ENCODE peak calls at places on chromosomes 4 and X, in four cellular contexts. O, T, N and X are unnamed samples.

GRCh38 chr4:142817442-142817841 is 28.7 kb downstream of the INPP4B start:
- DNase-seq in O (no peak), T (no peak), N (peak; percentile 70), X (no peak)

GRCh38 chr4:158817562-158818370 is 48.9 kb downstream of the FNIP2 start:
- DNase-seq in O (no peak), T (no peak), N (no peak), X (no peak)

GRCh38 chr4:88693792-88694191 is 3.8 kb downstream of the NAP1L5 start:
- DNase-seq in O (no peak), T (no peak), N (no peak), X (no peak)

GRCh38 chrX:9312922-9313867 is 151.7 kb upstream of the TBL1X start:
- DNase-seq in O (peak; percentile 75), T (peak; percentile 78), N (peak; percentile 43), X (no peak)

GRCh38 chr4:3648195-3648594 is 116.0 kb upstream of the LRPAP1 start:
- DNase-seq in O (no peak), T (no peak), N (no peak), X (no peak)

GRCh38 chrX:130171446-130172126 is at the start of gene RAB33A:
- DNase-seq in O (peak; percentile 64), T (peak; percentile 52), N (no peak), X (no peak)

GRCh38 chrX:150332023-150332422 is 31.1 kb upstream of the MAMLD1 start:
- DNase-seq in O (no peak), T (no peak), N (no peak), X (no peak)

GRCh38 chrX:15334561-15334960 is 762 bp downstream of the PIGA start:
- DNase-seq in O (no peak), T (no peak), N (no peak), X (no peak)

GRCh38 chr4:159946983-159947645 is 844.2 kb downstream of the RAPGEF2 start:
- DNase-seq in O (no peak), T (no peak), N (no peak), X (no peak)

GRCh38 chr4:113411496-113411938 is 350.0 kb downstream of the CAMK2D start:
- DNase-seq in O (no peak), T (no peak), N (no peak), X (no peak)

GRCh38 chrX:153560466-153560865 is 38.5 kb downstream of the CCNQ start:
- DNase-seq in O (no peak), T (no peak), N (no peak), X (no peak)

GRCh38 chr4:112521123-112522116 is 5.4 kb upstream of the NEUROG2 start:
- DNase-seq in O (no peak), T (no peak), N (no peak), X (no peak)

GRCh38 chr4:150974750-150975149 is 40.3 kb downstream of the LRBA start:
- DNase-seq in O (no peak), T (no peak), N (no peak), X (no peak)

GRCh38 chr4:80173387-80173786 is 23.9 kb upstream of the PRDM8 start:
- DNase-seq in O (no peak), T (no peak), N (no peak), X (no peak)

GRCh38 chrX:80290834-80291233 is 129.4 kb upstream of the TENT5D start:
- DNase-seq in O (no peak), T (no peak), N (no peak), X (no peak)

GRCh38 chr4:124694961-124695598 is 17.5 kb downstream of the ANKRD50 start:
- DNase-seq in O (no peak), T (no peak), N (no peak), X (no peak)

GRCh38 chrX:129932792-129933321 is 26.9 kb downstream of the UTP14A start:
- DNase-seq in O (peak; percentile 70), T (no peak), N (peak; percentile 44), X (no peak)

GRCh38 chr4:150495550-150495949 is 86.4 kb upstream of the MAB21L2 start:
- DNase-seq in O (no peak), T (no peak), N (no peak), X (no peak)

GRCh38 chrX:128035318-128035717 is 16.9 kb downstream of the ACTRT1 start:
- DNase-seq in O (no peak), T (no peak), N (no peak), X (no peak)

GRCh38 chr4:2079006-2079405 is 19.9 kb downstream of the NAT8L start:
- DNase-seq in O (peak; percentile 34), T (no peak), N (no peak), X (peak; percentile 28)

GRCh38 chr4:118989098-118990080 is 100.7 kb downstream of the SYNPO2 start:
- DNase-seq in O (no peak), T (no peak), N (peak; percentile 50), X (no peak)